ENCODE peak calls at places on chromosome 18, in five cellular contexts. G, O, D, P and A are unnamed samples.

GRCh38 chr18:13831864-13832508 is 8.0 kb downstream of the MC5R start:
- DNase-seq in G (no peak), O (no peak), D (no peak), P (no peak), A (no peak)

GRCh38 chr18:31100598-31101147 is 1.5 kb downstream of the DSC2 start:
- DNase-seq in G (no peak), O (no peak), D (no peak), P (no peak), A (no peak)

GRCh38 chr18:73880387-73880786 is 267.2 kb downstream of the FBXO15 start:
- DNase-seq in G (no peak), O (no peak), D (no peak), P (no peak), A (no peak)

GRCh38 chr18:59093668-59094067 is 46.0 kb upstream of the SEC11C start:
- DNase-seq in G (no peak), O (no peak), D (no peak), P (no peak), A (no peak)

GRCh38 chr18:36544036-36544725 is 246.7 kb downstream of the FHOD3 start:
- DNase-seq in G (peak), O (no peak), D (no peak), P (no peak), A (peak)

GRCh38 chr18:57629399-57629798 is 7.8 kb upstream of the NARS1 start:
- DNase-seq in G (no peak), O (no peak), D (no peak), P (no peak), A (no peak)

GRCh38 chr18:7319161-7319560 is 88.3 kb downstream of the LRRC30 start:
- DNase-seq in G (no peak), O (no peak), D (no peak), P (no peak), A (no peak)

GRCh38 chr18:6576706-6577375 is 152.7 kb upstream of the ARHGAP28 start:
- DNase-seq in G (no peak), O (no peak), D (no peak), P (no peak), A (peak)

GRCh38 chr18:12287131-12287681 is 20.8 kb upstream of the TUBB6 start:
- DNase-seq in G (no peak), O (no peak), D (no peak), P (no peak), A (no peak)

GRCh38 chr18:49161627-49162026 is 210.9 kb upstream of the SMAD7 start:
- DNase-seq in G (no peak), O (no peak), D (no peak), P (no peak), A (no peak)

GRCh38 chr18:10086458-10086857 is 172.6 kb downstream of the VAPA start:
- DNase-seq in G (no peak), O (no peak), D (no peak), P (no peak), A (no peak)